ENCODE peak calls at places on chromosomes 5 and 9, in five cellular contexts. A is GM12891, G is HepG2, M is K562, P is H1. F is an unnamed sample.

GRCh38 chr5:146068136-146068717 is 37.1 kb downstream of the PLAC8L1 start:
- DNase-seq in M (no peak), G (no peak), A (no peak), P (no peak), F (no peak)

GRCh38 chr5:4630031-4630430 is 510.1 kb upstream of the ADAMTS16 start:
- DNase-seq in A (no peak), P (no peak), G (peak; percentile 40), M (no peak), F (no peak)

GRCh38 chr9:129284607-129285291 is 106.7 kb upstream of the IER5L start:
- DNase-seq in A (no peak), M (peak; percentile 4), P (no peak), G (no peak), F (no peak)

GRCh38 chr5:101687630-101688029 is 608.5 kb downstream of the SLCO4C1 start:
- DNase-seq in M (no peak), P (no peak), G (no peak), A (no peak), F (no peak)

GRCh38 chr9:122349201-122349600 is 21.6 kb upstream of the PTGS1 start:
- DNase-seq in M (no peak), G (no peak), A (no peak), P (no peak), F (no peak)

GRCh38 chr5:57939771-57940170 is 457.2 kb upstream of the ACTBL2 start:
- DNase-seq in A (no peak), G (no peak), P (no peak), M (no peak), F (no peak)

GRCh38 chr9:22650145-22650544 is 203.5 kb downstream of the DMRTA1 start:
- DNase-seq in A (no peak), M (no peak), G (no peak), P (no peak), F (no peak)

GRCh38 chr9:3751125-3751758 is 225.4 kb upstream of the RFX3 start:
- DNase-seq in G (peak; percentile 3), P (no peak), M (no peak), A (no peak), F (no peak)

GRCh38 chr9:89699646-89700045 is 94.8 kb downstream of the GADD45G start:
- DNase-seq in M (no peak), A (no peak), G (peak; percentile 3), P (no peak), F (no peak)

GRCh38 chr5:141402553-141403328 is at the start of gene PCDHGA9:
- DNase-seq in M (peak; percentile 60), A (no peak), P (no peak), G (no peak), F (no peak)
- TF ChIP-seq TAF1 in M (no peak), A (no peak), P (no peak), G (no peak), F (no peak)

GRCh38 chr9:130446111-130446861 is 1.5 kb downstream of the ASS1 start:
- DNase-seq in A (no peak), M (peak; percentile 44), P (peak; percentile 67), G (peak; percentile 38), F (no peak)

GRCh38 chr9:130443840-130444492 is 795 bp upstream of the ASS1 start:
- DNase-seq in M (no peak), P (no peak), G (no peak), A (no peak), F (no peak)

GRCh38 chr9:130444565-130445221 is at the start of gene ASS1:
- DNase-seq in G (peak; percentile 33), M (peak; percentile 85), P (peak; percentile 86), A (no peak), F (no peak)

GRCh38 chr9:130447193-130447816 is 2.5 kb downstream of the ASS1 start:
- DNase-seq in A (no peak), G (no peak), P (no peak), M (no peak), F (no peak)

GRCh38 chr9:130445268-130445983 is 665 bp downstream of the ASS1 start:
- DNase-seq in G (peak; percentile 61), M (no peak), A (no peak), P (peak; percentile 65), F (no peak)
- TF ChIP-seq POLR2A in G (no peak), M (no peak), A (no peak), P (no peak), F (no peak)

DNA sequence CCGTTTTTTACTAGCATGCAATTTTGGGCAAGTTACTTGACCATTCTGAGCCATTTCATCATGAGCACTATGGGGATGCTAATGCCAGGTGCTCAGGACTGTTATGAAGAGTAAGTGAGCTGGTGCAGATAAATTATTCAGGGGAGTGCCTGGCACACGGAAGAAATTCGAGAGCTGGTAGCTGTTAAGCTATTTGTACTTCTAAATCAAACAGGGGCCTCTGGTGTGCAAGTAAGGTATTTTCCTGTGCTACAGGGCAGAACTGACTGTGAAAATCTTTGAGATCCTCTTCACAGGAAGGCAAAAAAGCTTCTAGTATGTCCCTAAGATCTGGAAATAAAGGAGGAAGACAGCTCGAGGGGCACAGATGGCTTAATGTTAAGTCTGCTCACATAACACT is 106.3 kb upstream of the SPOCK1 start:
- DNase-seq in M (no peak), P (no peak), A (no peak), G (no peak), F (no peak)
- TF ChIP-seq TAF1 in M (no peak), P (no peak), A (no peak), G (no peak), F (no peak)

GRCh38 chr5:140175367-140176027 is 509 bp downstream of the CYSTM1 start:
- DNase-seq in G (peak; percentile 52), P (no peak), M (peak; percentile 77), A (peak; percentile 64), F (peak; percentile 64)

GRCh38 chr5:140172473-140172872 is 2.5 kb upstream of the CYSTM1 start:
- DNase-seq in P (no peak), A (no peak), G (peak; percentile 63), M (no peak), F (no peak)

GRCh38 chr5:140174014-140174413 is 974 bp upstream of the CYSTM1 start:
- DNase-seq in P (no peak), G (no peak), A (no peak), M (no peak), F (no peak)

GRCh38 chr5:140176028-140176382 is 1.0 kb downstream of the CYSTM1 start:
- DNase-seq in M (no peak), A (no peak), P (no peak), G (no peak), F (no peak)

DNA sequence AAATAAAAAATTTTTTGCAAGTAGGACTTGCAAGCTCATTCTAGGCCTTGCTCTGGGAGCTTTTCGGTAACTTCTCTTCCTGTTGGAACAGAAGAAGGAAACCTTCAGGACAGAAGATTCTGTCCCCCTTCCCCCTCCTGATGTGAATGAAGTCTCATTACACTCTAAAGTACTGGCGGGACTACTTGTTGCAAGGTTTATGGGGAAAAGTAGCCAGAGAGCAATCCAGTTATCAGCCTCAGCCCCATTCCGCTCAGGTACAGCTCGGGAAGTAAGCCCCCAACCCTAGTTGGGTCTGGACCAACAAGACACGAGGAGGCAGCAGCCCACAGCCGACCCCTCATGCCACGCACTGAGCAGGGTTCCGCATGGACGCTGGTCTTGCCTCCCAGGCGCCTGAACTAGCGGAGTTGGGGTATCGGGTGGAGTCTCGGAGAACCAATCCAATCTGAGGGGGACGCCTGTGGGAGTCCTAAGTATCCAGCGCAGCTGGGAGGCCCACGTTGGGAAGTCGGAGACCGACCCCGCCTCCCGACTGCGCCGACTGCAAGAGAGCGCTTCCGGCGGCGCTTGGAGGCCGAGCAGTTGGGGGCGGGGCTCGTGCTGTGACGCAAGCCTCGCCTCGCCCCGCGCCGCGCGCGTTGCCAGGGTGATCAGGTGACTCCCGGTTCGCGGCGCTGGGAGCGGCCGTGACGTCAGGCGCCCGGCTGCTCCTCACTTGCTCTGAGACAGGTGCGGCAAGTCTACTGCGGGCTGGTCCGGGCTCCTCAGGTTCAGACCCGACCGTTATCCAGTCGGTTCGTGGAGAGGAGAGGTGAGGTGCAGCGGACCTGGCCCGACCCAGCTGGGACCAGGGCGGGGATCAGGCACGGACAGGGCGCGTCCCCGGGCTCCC is at the start of gene CYSTM1:
- DNase-seq in G (peak; percentile 89), P (peak; percentile 98), A (peak; percentile 90), M (peak; percentile 92), F (peak; percentile 89)
- TF ChIP-seq POLR2A in G (peak; percentile 81), P (peak; percentile 83), A (peak; percentile 76), M (peak; percentile 84), F (peak; percentile 83)

GRCh38 chr5:132386644-132387286 is 17.3 kb downstream of the SLC22A5 start:
- DNase-seq in M (peak; percentile 72), A (peak; percentile 53), P (peak; percentile 81), G (peak; percentile 56), F (peak; percentile 66)
- TF ChIP-seq TAF1 in M (no peak), A (no peak), P (no peak), G (no peak), F (no peak)

GRCh38 chr5:163244451-163244987 is 192.9 kb upstream of the CCNG1 start:
- DNase-seq in M (no peak), G (no peak), A (no peak), P (no peak), F (no peak)

GRCh38 chr5:163248856-163249255 is 188.5 kb upstream of the CCNG1 start:
- DNase-seq in P (no peak), A (no peak), G (no peak), M (no peak), F (no peak)

GRCh38 chr5:163252951-163253350 is 184.4 kb upstream of the CCNG1 start:
- DNase-seq in P (no peak), A (no peak), M (no peak), G (no peak), F (no peak)

GRCh38 chr5:163245584-163245983 is 191.8 kb upstream of the CCNG1 start:
- DNase-seq in A (no peak), P (no peak), G (no peak), M (no peak), F (no peak)

DNA sequence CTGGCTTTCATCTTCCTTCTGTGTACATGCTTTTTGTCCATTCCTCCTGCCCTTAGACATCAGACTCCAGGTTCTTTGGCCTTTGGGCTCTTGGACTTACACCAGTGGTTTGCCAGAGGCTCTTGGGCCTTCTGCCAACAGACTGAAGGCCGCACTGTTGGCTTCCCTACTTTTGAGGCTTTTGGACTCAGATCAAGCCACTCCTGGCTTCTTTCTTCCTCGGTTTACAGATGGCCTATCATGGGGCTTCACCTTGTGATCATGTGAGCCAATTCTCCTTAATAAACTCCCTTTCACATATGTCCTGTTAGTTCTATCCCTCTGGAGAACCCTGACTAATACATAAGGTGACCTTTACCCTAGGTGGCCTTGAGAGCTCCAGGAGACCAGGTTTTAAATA is 189.1 kb upstream of the CCNG1 start:
- DNase-seq in M (no peak), P (no peak), G (no peak), A (no peak), F (no peak)
- TF ChIP-seq POLR2A in M (no peak), P (no peak), G (no peak), A (no peak), F (no peak)

GRCh38 chr9:93058357-93059096 is at the start of gene SUSD3:
- DNase-seq in P (peak; percentile 89), M (peak; percentile 94), A (peak; percentile 77), G (peak; percentile 54), F (peak; percentile 74)

GRCh38 chr9:93057703-93058356 is 671 bp upstream of the SUSD3 start:
- DNase-seq in G (no peak), M (no peak), P (no peak), A (no peak), F (no peak)

GRCh38 chr9:93059960-93060591 is 1.6 kb downstream of the SUSD3 start:
- DNase-seq in P (no peak), M (no peak), A (no peak), G (no peak), F (no peak)

GRCh38 chr9:93060746-93061259 is 2.3 kb downstream of the SUSD3 start:
- DNase-seq in M (peak; percentile 73), G (no peak), A (no peak), P (no peak), F (no peak)

GRCh38 chr9:93059097-93059959 is 827 bp downstream of the SUSD3 start:
- DNase-seq in A (no peak), G (no peak), M (peak; percentile 66), P (no peak), F (no peak)
- TF ChIP-seq TAF1 in A (no peak), G (no peak), M (no peak), P (no peak), F (no peak)